ENCODE peak calls at places on chromosomes 4 and X, in nine cellular contexts. X is foreskin fibroblast; S is heart right ventricle; T is cardiac fibroblast; I is CD4-positive, alpha-beta T cell; N is MCF 10A; D is tibial nerve; V is GM12878; W is AG09309. O is an unnamed sample.

GRCh38 chr4:124610214-124610613 is 102.3 kb downstream of the ANKRD50 start:
- DNase-seq in X (no peak), T (peak), V (no peak), D (no peak), I (no peak), S (no peak), W (no peak), N (no peak), O (no peak)

GRCh38 chr4:76892601-76893000 is 5.3 kb downstream of the SOWAHB start:
- DNase-seq in N (peak), V (no peak), W (no peak), S (no peak), I (no peak), T (no peak), X (no peak), D (no peak), O (no peak)

GRCh38 chr4:44121210-44121609 is 327.4 kb downstream of the KCTD8 start:
- DNase-seq in W (no peak), I (no peak), S (no peak), X (no peak), N (peak), D (no peak), T (peak), V (no peak), O (no peak)

GRCh38 chr4:98827661-98828060 is 101.3 kb downstream of the EIF4E start:
- DNase-seq in D (no peak), X (no peak), T (no peak), S (no peak), V (no peak), I (no peak), N (no peak), W (no peak), O (no peak)

GRCh38 chr4:117479673-117480072 is 394.3 kb upstream of the TRAM1L1 start:
- DNase-seq in S (no peak), V (no peak), D (no peak), T (no peak), I (no peak), W (no peak), X (no peak), N (no peak), O (no peak)

GRCh38 chr4:158020175-158020574 is 152.7 kb downstream of the GASK1B start:
- DNase-seq in I (no peak), T (peak), D (peak), X (peak), N (peak), W (peak), S (peak), V (no peak), O (no peak)

GRCh38 chr4:73606465-73606974 is 13.7 kb downstream of the RASSF6 start:
- DNase-seq in V (peak), N (no peak), T (no peak), X (no peak), S (no peak), D (no peak), W (no peak), I (no peak), O (peak)

GRCh38 chr4:124907881-124908280 is 195.3 kb upstream of the ANKRD50 start:
- DNase-seq in X (peak), I (no peak), D (no peak), T (peak), S (no peak), W (peak), V (no peak), N (no peak), O (no peak)

GRCh38 chr4:80529021-80529420 is 193.5 kb downstream of the CFAP299 start:
- DNase-seq in I (no peak), S (no peak), X (no peak), W (no peak), T (no peak), D (no peak), N (peak), V (no peak), O (no peak)

GRCh38 chr4:73917081-73917501 is 47.9 kb downstream of the CXCL1 start:
- DNase-seq in T (peak), I (no peak), V (no peak), S (no peak), W (peak), N (peak), X (peak), D (no peak), O (no peak)

GRCh38 chrX:130933358-130933757 is 30.3 kb upstream of the ENOX2 start:
- DNase-seq in N (no peak), S (no peak), V (no peak), I (no peak), W (no peak), D (no peak), X (no peak), T (no peak), O (no peak)

GRCh38 chr4:65241257-65241997 is 428.9 kb downstream of the EPHA5 start:
- DNase-seq in I (no peak), X (no peak), S (no peak), N (no peak), W (no peak), T (no peak), D (no peak), V (no peak), O (no peak)

GRCh38 chr4:95183656-95184408 is 364.9 kb downstream of the UNC5C start:
- DNase-seq in S (no peak), N (no peak), W (no peak), I (no peak), D (no peak), V (no peak), T (no peak), X (no peak), O (no peak)

GRCh38 chrX:44874481-44875184 is 1.6 kb downstream of the KDM6A start:
- DNase-seq in W (no peak), I (no peak), D (peak), V (no peak), X (peak), N (peak), T (peak), S (peak), O (peak)

GRCh38 chr4:71857713-71858451 is 74.0 kb upstream of the GC start:
- DNase-seq in V (no peak), W (no peak), I (no peak), S (no peak), N (no peak), D (no peak), X (no peak), T (no peak), O (no peak)

GRCh38 chrX:53594354-53594753 is 92.2 kb downstream of the HUWE1 start:
- DNase-seq in T (peak), I (no peak), X (peak), N (no peak), V (no peak), S (no peak), W (no peak), D (no peak), O (no peak)

GRCh38 chr4:168119870-168120269 is 27.5 kb downstream of the ANXA10 start:
- DNase-seq in X (no peak), T (no peak), D (no peak), S (no peak), V (no peak), N (peak), I (no peak), W (no peak), O (no peak)

GRCh38 chr4:128461300-128462103 is 173.9 kb upstream of the PGRMC2 start:
- DNase-seq in X (peak), I (no peak), T (peak), V (no peak), N (peak), S (no peak), D (peak), W (peak), O (no peak)

GRCh38 chrX:18931972-18932371 is 51.9 kb downstream of the PHKA2 start:
- DNase-seq in W (no peak), S (peak), D (no peak), T (peak), X (peak), N (peak), I (no peak), V (no peak), O (peak)

GRCh38 chrX:43813898-43814297 is 68.4 kb downstream of the MAOB start:
- DNase-seq in S (no peak), T (peak), X (no peak), D (no peak), N (peak), V (no peak), I (no peak), W (no peak), O (no peak)

GRCh38 chrX:142233400-142233799 is 28.3 kb upstream of the MAGEC2 start:
- DNase-seq in I (no peak), X (no peak), N (no peak), W (no peak), D (no peak), S (no peak), V (no peak), T (no peak), O (no peak)

GRCh38 chr4:4524364-4524763 is 17.5 kb downstream of the STX18 start:
- DNase-seq in N (no peak), I (peak), V (peak), W (no peak), X (no peak), D (no peak), S (no peak), T (no peak), O (peak)

GRCh38 chr4:123014038-123014437 is 91.6 kb upstream of the NUDT6 start:
- DNase-seq in I (no peak), T (peak), X (no peak), N (no peak), W (no peak), S (no peak), V (no peak), D (no peak), O (no peak)

GRCh38 chrX:47158131-47158530 is 13.1 kb downstream of the RBM10 start:
- DNase-seq in T (no peak), S (no peak), D (no peak), W (no peak), I (no peak), N (no peak), V (no peak), X (no peak), O (no peak)

GRCh38 chr4:166816901-166817300 is 417.4 kb downstream of the SPOCK3 start:
- DNase-seq in V (no peak), D (no peak), S (no peak), T (no peak), W (no peak), X (no peak), N (peak), I (no peak), O (no peak)

GRCh38 chrX:15790766-15791380 is 589 bp downstream of the ZRSR2 start:
- DNase-seq in X (no peak), N (no peak), I (no peak), T (peak), W (no peak), S (no peak), V (peak), D (no peak), O (no peak)

GRCh38 chrX:31551913-31552312 is 480.1 kb upstream of the FTHL17 start:
- DNase-seq in W (no peak), S (no peak), T (no peak), X (no peak), V (no peak), D (no peak), N (peak), I (no peak), O (no peak)

GRCh38 chr4:185318679-185319078 is 77.0 kb downstream of the LRP2BP start:
- DNase-seq in S (no peak), T (peak), X (no peak), W (no peak), D (no peak), N (peak), I (no peak), V (no peak), O (no peak)

GRCh38 chr4:16294455-16294854 is 68.2 kb upstream of the TAPT1 start:
- DNase-seq in T (peak), S (no peak), V (no peak), N (no peak), I (no peak), D (no peak), X (no peak), W (no peak), O (no peak)

GRCh38 chr4:129929052-129929451 is 833.1 kb downstream of the C4orf33 start:
- DNase-seq in N (peak), X (no peak), T (no peak), W (no peak), I (no peak), V (no peak), S (no peak), D (no peak), O (no peak)

GRCh38 chrX:43707812-43708548 is 51.9 kb downstream of the MAOA start:
- DNase-seq in I (no peak), W (no peak), T (peak), D (peak), N (peak), S (peak), V (no peak), X (no peak), O (no peak)

GRCh38 chrX:101260435-101260834 is 30.7 kb downstream of the TAF7L start:
- DNase-seq in V (no peak), T (peak), W (no peak), N (peak), D (no peak), S (no peak), I (no peak), X (no peak), O (no peak)

GRCh38 chr4:161364681-161365080 is 799.1 kb downstream of the FSTL5 start:
- DNase-seq in T (no peak), S (no peak), I (no peak), D (no peak), W (no peak), V (no peak), N (no peak), X (no peak), O (no peak)

GRCh38 chrX:45912316-45912715 is 632.9 kb downstream of the ZNF674 start:
- DNase-seq in N (no peak), X (no peak), V (no peak), W (no peak), T (no peak), I (no peak), D (no peak), S (no peak), O (no peak)

GRCh38 chr4:70177117-70177516 is 18.4 kb upstream of the ODAM start:
- DNase-seq in I (no peak), N (no peak), T (no peak), X (no peak), W (no peak), D (no peak), S (no peak), V (no peak), O (no peak)

GRCh38 chrX:47581731-47582647 is at the start of gene TIMP1:
- DNase-seq in N (peak), I (peak), D (peak), V (peak), W (peak), T (peak), X (peak), S (peak), O (peak)

GRCh38 chr4:101238706-101239105 is 108.6 kb downstream of the PPP3CA start:
- DNase-seq in D (no peak), S (no peak), N (peak), W (no peak), V (no peak), X (peak), I (no peak), T (peak), O (no peak)

GRCh38 chrX:75155830-75156525 is at the start of gene ABCB7:
- DNase-seq in D (peak), W (peak), N (peak), I (peak), T (peak), X (peak), S (peak), V (peak), O (peak)
- TF ChIP-seq CTCF in D (no peak), W (peak), N (no peak), I (no peak), T (peak), X (peak), S (peak), V (peak), O (no peak)

DNA sequence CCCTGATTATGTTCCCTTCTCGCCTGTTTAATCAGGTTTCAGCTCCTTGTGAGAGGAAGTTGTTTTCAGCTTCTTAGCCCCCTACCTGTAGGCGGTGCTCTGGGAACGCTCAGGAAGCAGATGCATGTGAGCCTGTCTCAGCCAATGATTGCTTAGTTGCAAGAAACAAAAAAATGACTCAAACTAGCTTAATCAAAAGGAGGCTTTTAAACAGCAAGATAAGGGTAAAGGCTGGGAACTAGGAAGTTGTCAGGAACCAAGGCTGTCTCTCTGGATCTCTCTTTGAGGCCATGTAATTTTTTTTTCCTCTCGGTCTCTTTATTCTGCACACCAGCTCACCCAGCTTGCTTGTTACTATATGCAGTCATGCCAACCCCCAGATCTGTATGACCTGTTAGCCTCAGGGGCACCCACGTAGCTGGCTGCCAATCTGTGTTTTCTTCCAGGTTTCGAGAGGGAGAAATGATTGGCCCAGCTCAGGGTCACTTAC is 109.1 kb downstream of the PTTG2 start:
- DNase-seq in N (peak), V (no peak), T (peak), X (no peak), W (no peak), D (no peak), I (peak), S (no peak), O (peak)
- TF ChIP-seq CTCF in N (peak), V (peak), T (peak), X (peak), W (peak), D (no peak), I (peak), S (peak), O (no peak)

GRCh38 chr4:1258457-1258856 is 9.5 kb upstream of the CTBP1 start:
- DNase-seq in X (no peak), W (no peak), T (no peak), V (no peak), N (no peak), D (no peak), I (no peak), S (no peak), O (no peak)
- TF ChIP-seq CTCF in X (no peak), W (peak), T (peak), V (no peak), N (no peak), D (no peak), I (no peak), S (no peak), O (no peak)

DNA sequence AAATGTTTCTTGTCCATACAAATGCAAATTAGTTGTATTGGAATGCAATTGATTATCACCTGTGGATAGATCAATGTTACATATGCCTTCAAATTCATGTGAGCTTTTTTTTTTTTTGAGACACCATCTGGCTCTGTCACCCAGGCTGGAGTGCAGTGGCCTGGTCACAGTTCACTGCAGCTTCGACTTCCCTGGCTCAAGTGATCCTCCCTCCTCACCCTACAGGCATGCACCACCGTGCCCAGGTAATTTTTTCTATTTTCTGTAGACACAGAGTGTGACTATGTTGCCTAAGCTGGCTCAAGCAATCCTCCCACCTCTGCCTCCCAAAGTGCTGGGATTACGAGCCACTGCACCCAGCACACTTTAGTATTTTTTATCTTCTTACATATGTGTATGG is 38.6 kb upstream of the TMEM184C start:
- DNase-seq in D (no peak), N (no peak), W (no peak), I (no peak), S (no peak), T (no peak), V (no peak), X (no peak), O (no peak)
- TF ChIP-seq CTCF in D (no peak), N (no peak), W (no peak), I (no peak), S (no peak), T (no peak), V (no peak), X (no peak), O (no peak)

GRCh38 chrX:77910108-77910840 is at the start of gene ATP7A:
- DNase-seq in I (peak), D (peak), W (peak), S (peak), X (peak), N (peak), V (peak), T (peak), O (peak)
- TF ChIP-seq CTCF in I (peak), D (peak), W (peak), S (peak), X (peak), N (no peak), V (peak), T (peak), O (peak)

GRCh38 chr4:17577660-17578481 is 873 bp downstream of the LAP3 start:
- DNase-seq in S (peak), T (peak), D (peak), N (peak), X (no peak), V (no peak), I (peak), W (no peak), O (no peak)
- TF ChIP-seq CTCF in S (no peak), T (no peak), D (no peak), N (no peak), X (peak), V (no peak), I (no peak), W (no peak), O (no peak)

DNA sequence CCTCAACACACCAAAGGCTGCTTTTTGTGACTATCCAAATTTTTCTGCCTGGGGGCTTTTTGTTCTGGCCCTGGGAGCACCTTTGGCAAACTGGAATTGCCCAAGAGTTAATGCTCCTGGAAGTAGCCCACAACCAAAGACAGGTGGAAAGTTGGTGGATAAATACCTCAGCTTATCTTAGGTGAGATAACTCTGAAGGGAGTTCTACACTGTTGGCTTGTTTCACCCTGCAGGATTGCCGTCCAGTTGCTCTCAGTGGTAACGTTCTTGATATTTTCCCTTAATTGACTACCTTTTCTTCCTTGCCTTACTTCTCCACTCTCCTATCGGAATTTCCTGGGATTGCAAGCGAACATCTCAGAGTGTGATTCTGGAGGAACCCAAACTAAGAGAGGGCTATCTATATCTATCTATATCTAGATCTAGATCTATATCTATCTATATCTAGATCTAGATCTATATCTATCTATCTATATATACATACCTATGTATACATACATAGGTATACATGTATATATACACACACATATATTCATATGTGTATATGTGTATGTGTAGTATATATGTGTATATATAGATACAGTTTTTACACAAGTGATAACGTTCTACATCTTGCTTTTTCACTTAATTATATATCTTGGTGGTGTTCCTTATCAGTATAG is 82.6 kb upstream of the DHX15 start:
- DNase-seq in V (no peak), S (no peak), N (no peak), X (no peak), I (no peak), D (no peak), T (no peak), W (no peak), O (no peak)
- TF ChIP-seq CTCF in V (no peak), S (no peak), N (no peak), X (no peak), I (no peak), D (no peak), T (no peak), W (no peak), O (no peak)